ENCODE peak calls at places on chromosome 21, in seven cellular contexts. R is mesendoderm; Y is progenitor cell of endocrine pancreas; W is left ventricle myocardium inferior; P is effector CD4-positive, alpha-beta T cell; S is NT2/D1; A is suprapubic skin. N is an unnamed sample.

GRCh38 chr21:36610201-36610600 is 88.7 kb upstream of the SIM2 start:
- DNase-seq in R (no peak), Y (no peak), W (no peak), P (no peak), S (no peak), A (no peak), N (no peak)

GRCh38 chr21:16211339-16212303 is 481.8 kb downstream of the USP25 start:
- DNase-seq in R (no peak), Y (no peak), W (no peak), P (no peak), S (no peak), A (no peak), N (peak)

GRCh38 chr21:36915014-36915700 is 51.3 kb downstream of the HLCS start:
- DNase-seq in R (no peak), Y (no peak), W (no peak), P (no peak), S (no peak), A (no peak), N (no peak)

GRCh38 chr21:19781881-19782652 is 1216.1 kb upstream of the NCAM2 start:
- DNase-seq in R (peak), Y (no peak), W (no peak), P (no peak), S (no peak), A (no peak), N (no peak)

GRCh38 chr21:15276243-15276642 is 211.4 kb upstream of the NRIP1 start:
- DNase-seq in R (no peak), Y (no peak), W (no peak), P (no peak), S (no peak), A (no peak), N (no peak)

GRCh38 chr21:15421521-15421920 is 308.3 kb upstream of the USP25 start:
- DNase-seq in R (no peak), Y (no peak), W (no peak), P (no peak), S (no peak), A (no peak), N (no peak)

GRCh38 chr21:39630827-39631226 is 18.1 kb downstream of the B3GALT5 start:
- DNase-seq in R (no peak), Y (no peak), W (no peak), P (no peak), S (no peak), A (no peak), N (peak)

GRCh38 chr21:43337901-43338655 is 88.9 kb downstream of the SIK1 start:
- DNase-seq in R (no peak), Y (no peak), W (no peak), P (no peak), S (no peak), A (no peak), N (no peak)

GRCh38 chr21:34885125-34885524 is 164.0 kb downstream of the RUNX1 start:
- DNase-seq in R (no peak), Y (no peak), W (no peak), P (no peak), S (no peak), A (no peak), N (peak)

GRCh38 chr21:14143999-14144398 is 66.8 kb downstream of the LIPI start:
- DNase-seq in R (no peak), Y (no peak), W (no peak), P (no peak), S (no peak), A (no peak), N (no peak)

GRCh38 chr21:31908106-31909031 is 35.5 kb downstream of the HUNK start:
- DNase-seq in R (peak), Y (no peak), W (no peak), P (no peak), S (no peak), A (no peak), N (peak)

GRCh38 chr21:14995695-14996490 is 68.9 kb downstream of the NRIP1 start:
- DNase-seq in R (peak), Y (no peak), W (no peak), P (no peak), S (no peak), A (no peak), N (peak)

GRCh38 chr21:34012640-34013039 is 60.7 kb upstream of the MRPS6 start:
- DNase-seq in R (no peak), Y (no peak), W (no peak), P (no peak), S (no peak), A (no peak), N (no peak)

GRCh38 chr21:29181799-29182470 is 51.5 kb downstream of the MAP3K7CL start:
- DNase-seq in R (peak), Y (no peak), W (no peak), P (no peak), S (no peak), A (no peak), N (peak)

GRCh38 chr21:44051462-44051941 is 39.4 kb downstream of the TRAPPC10 start:
- DNase-seq in R (no peak), Y (no peak), W (peak), P (no peak), S (no peak), A (no peak), N (no peak)

N was measured in A172.